ENCODE peak calls at places on chromosome 15, in six cellular contexts. I is effector memory CD4-positive, alpha-beta T cell; Q is cardiac muscle cell; C is OCI-LY7; Z is K562; V is body of pancreas. E is an unnamed sample. For H3K4me1 and H3K9me3, the result is how much of the 10 kb centered on the place peaks cover.

GRCh38 chr15:72616491-72617210 is 37.8 kb upstream of the GOLGA6B start:
- DNase-seq in I (no peak), C (no peak), Z (no peak), Q (no peak), V (no peak), E (no peak)

GRCh38 chr15:31254431-31255175 is 72.0 kb upstream of the KLF13 start:
- DNase-seq in V (no peak), Z (no peak), I (no peak), Q (no peak), C (peak), E (no peak)

GRCh38 chr15:64162478-64162868 is 349 bp downstream of the PPIB start:
- DNase-seq in V (no peak), Z (no peak), C (no peak), I (no peak), Q (no peak), E (no peak)

GRCh38 chr15:88619796-88620195 is 1.3 kb upstream of the AEN start:
- DNase-seq in V (no peak), Q (no peak), Z (no peak), I (no peak), C (no peak), E (no peak)

GRCh38 chr15:88257311-88257901 is 867 bp upstream of the NTRK3 start:
- DNase-seq in C (peak), V (no peak), Q (peak), Z (no peak), I (no peak), E (no peak)

GRCh38 chr15:40002295-40002694 is 36.7 kb downstream of the SRP14 start:
- DNase-seq in V (peak), Q (no peak), Z (no peak), I (no peak), C (no peak), E (no peak)

GRCh38 chr15:68552773-68553172 is 26.0 kb upstream of the CORO2B start:
- DNase-seq in V (no peak), I (no peak), C (no peak), Z (no peak), Q (no peak), E (no peak)

GRCh38 chr15:58752716-58753115 is 3.2 kb upstream of the ADAM10 start:
- DNase-seq in V (no peak), Q (no peak), Z (no peak), I (no peak), C (no peak), E (no peak)

GRCh38 chr15:85112997-85113396 is 131.3 kb downstream of the PDE8A start:
- DNase-seq in I (no peak), Z (no peak), Q (no peak), C (no peak), V (no peak), E (no peak)

GRCh38 chr15:67006089-67007065 is 59.0 kb upstream of the SMAD3 start:
- DNase-seq in Z (no peak), C (no peak), I (no peak), Q (no peak), V (no peak), E (no peak)

GRCh38 chr15:35458176-35458856 is 87.6 kb downstream of the DPH6 start:
- DNase-seq in I (no peak), V (no peak), Q (no peak), C (no peak), Z (no peak), E (no peak)

GRCh38 chr15:32643907-32644445 is 2.5 kb downstream of the SCG5 start:
- DNase-seq in C (no peak), Q (no peak), Z (no peak), V (no peak), I (no peak), E (no peak)

GRCh38 chr15:57094594-57095257 is 176.3 kb downstream of the TCF12 start:
- DNase-seq in Q (no peak), Z (no peak), I (no peak), V (no peak), C (no peak), E (no peak)

GRCh38 chr15:77087213-77087612 is 16.3 kb upstream of the TSPAN3 start:
- DNase-seq in Z (no peak), I (no peak), Q (no peak), V (no peak), C (no peak), E (no peak)

GRCh38 chr15:56165234-56165633 is 78.4 kb downstream of the RFX7 start:
- DNase-seq in C (no peak), Q (no peak), I (no peak), V (no peak), Z (no peak), E (no peak)

GRCh38 chr15:35777016-35777415 is 231.1 kb upstream of the DPH6 start:
- DNase-seq in V (no peak), C (no peak), Q (no peak), Z (no peak), I (no peak), E (no peak)

DNA sequence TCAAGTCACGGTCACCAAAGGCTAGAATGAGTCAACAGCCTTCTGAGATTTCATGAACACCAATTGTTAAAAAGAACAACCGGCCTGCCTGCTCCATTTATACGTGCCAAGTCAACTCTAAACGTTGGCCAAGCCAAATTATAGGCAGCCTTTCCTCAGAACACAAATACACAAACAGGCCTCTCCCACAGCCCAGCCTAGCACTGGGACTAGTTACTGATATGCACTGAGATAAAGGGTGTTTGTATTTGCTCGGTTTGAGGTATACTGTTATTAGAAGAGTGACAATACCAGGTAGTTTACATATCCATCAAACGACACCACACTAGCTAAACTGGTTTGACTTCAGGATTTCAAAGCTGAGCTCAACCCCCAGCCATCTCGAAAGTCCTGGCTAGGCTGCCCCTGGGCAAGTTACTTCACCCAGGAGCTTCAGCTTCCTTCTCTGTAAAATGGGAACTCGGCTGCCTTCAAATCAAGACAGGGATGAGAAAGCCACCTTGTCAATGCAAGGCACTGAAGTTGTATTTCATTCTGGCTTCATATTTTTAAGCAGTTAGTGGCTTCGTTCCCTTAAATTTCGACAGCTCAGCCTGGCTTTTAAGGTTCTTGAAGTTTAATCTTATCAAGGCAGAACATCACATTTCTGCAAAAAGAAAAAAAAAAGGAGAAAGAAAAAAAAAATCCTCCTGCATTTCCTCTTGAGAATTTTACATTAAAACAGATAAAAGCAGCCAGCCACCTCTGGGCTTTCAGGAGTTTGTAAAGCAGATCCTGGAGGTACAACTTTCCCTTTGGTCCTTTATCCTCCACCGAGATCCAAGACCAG is 4.0 kb downstream of the TLE3 start:
- DNase-seq in Q (no peak), I (no peak), V (peak), Z (no peak), C (no peak), E (no peak)
- H3K4me3 ChIP-seq in Q (no peak), I (no peak), V (no peak), Z (no peak), C (no peak), E (peak)

DNA sequence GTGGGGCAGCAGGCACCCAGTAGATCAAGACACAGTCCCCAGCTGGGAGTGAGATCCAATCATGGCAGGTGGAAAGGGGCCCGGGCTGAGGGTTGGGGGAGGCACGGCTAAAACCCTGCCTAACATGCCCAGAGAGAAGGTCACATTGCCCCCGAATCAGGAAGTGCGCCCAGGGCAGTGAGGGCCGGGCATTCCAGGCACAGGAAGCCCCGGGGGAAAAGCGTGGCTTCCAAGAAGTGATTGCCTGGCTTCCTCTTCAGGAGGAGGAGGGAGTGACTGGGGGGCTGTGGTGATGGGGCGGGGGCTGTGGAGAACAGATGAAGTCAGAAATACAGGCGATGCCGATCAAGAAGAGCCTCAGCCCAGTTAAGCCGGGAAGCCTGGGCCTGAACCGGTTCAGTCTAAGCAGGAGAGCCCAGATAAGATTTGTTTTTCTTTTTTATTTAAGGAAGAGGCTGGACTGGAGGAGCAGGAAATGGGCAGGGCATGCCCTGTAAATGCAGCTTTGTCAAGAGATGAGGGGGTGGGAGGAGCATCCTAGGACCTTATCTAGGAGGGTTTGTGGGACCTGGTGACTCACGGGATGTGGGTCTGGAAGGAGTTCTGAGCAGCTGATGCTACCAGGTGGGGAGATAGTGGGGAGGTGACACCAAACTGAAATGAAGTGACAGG is 83.9 kb downstream of the CHSY1 start:
- DNase-seq in Z (peak), Q (no peak), I (peak), C (no peak), V (peak), E (no peak)
- H3K4me1 ChIP-seq in Z (under half), Q (under half), I (under half), C (under half), V (under half), E (under half)

GRCh38 chr15:46589088-46589487 is 954.3 kb downstream of the SQOR start:
- DNase-seq in Z (no peak), Q (no peak), I (no peak), V (no peak), C (no peak), E (no peak)
- H3K9me3 ChIP-seq in Z (under half), Q (under half), I (under half), V (under half), C (under half), E (under half)

DNA sequence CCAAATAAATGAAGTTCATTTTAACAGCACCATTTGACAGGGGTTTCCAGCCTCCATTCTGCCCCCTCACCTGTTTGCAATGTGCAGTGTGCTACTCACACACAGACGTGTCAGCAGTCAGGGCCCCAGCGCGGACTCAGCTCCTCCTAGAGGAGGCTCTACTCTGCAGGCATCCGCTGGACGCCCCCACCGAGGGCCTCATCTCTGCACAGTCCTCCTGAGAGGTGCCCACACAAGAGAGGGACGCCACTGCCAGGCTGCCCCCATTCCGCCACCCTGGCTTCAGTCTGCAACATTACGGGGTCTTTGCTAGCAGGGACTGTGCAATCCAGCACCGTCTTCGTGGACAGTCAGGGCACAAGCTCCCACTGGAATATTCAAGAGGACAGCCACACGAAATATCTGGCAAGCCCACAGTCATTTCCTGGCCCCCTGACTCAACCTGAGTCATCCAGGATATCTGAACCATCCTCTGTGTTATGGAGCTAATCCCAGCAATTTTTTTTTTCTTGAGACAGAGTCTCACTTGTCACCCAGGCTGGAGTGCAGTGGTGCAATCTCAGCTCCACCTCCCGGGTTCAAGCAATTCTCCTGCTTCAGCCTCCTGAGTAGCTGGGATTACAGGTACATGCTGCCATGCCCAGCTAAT is 255.0 kb downstream of the OCA2 start:
- DNase-seq in Q (no peak), I (no peak), Z (no peak), C (no peak), V (no peak), E (no peak)
- H3K4me3 ChIP-seq in Q (no peak), I (no peak), Z (no peak), C (no peak), V (no peak), E (no peak)

DNA sequence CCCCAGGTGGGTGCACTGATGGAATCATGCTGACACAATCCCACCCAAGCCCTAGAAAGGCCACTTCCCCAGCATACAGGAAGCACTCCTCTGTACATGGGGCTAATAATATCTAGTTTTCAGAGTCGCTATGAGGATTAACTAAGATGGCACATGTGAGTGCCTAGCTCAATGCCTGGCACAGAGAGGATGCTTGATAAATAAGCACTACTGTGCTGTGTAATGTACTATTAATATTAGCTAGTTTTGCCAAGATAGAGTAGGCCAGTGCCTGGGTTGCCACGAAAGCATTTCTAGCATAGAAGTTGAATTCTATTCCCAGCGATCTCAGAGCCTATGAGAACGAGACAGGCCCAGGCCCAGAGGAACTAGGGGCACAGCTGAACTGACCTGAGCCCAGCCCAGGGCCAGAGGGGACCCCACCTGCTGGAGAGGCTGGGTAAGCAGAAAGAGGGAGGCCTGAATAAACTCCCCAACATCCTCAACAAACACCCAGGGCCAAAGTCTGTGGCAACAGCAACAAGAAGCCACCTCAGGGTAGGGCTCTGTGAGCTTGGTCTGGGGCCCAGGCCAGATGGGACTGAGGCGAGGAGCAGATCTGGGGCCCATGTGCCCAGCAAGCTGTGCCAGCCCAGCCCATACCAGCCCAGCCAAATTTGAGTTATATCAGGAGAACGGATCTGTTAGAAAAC is 7.6 kb upstream of the SEMA7A start:
- DNase-seq in I (no peak), Q (no peak), Z (no peak), V (no peak), C (no peak), E (no peak)
- H3K4me1 ChIP-seq in I (under half), Q (under half), Z (under half), V (under half), C (under half), E (under half)

GRCh38 chr15:25093455-25094029 is 138.8 kb downstream of the SNRPN start:
- DNase-seq in I (no peak), Z (no peak), V (no peak), Q (no peak), C (no peak), E (no peak)
- H3K9me3 ChIP-seq in I (under half), Z (under half), V (half or more), Q (under half), C (under half), E (half or more)

E was measured in CD4-positive, CD25-positive, alpha-beta regulatory T cell.